ENCODE peak calls at places on chromosomes 12 and 14, in eight cellular contexts. One of them, this sample, is unnamed.
A peak's percentile ranks its signal among the peaks of the same experiment; 100 is the strongest.

GRCh38 chr12:95118138-95118787 is 44.8 kb upstream of the NR2C1 start:
- DNase-seq in A549: peak; percentile 57
- DNase-seq in GM20000: no peak
- DNase-seq in choroid plexus epithelial cell: peak; percentile 69
- DNase-seq in neural crest cell: no peak
- DNase-seq in AG10803: peak; percentile 92
- DNase-seq in GM10248: no peak
- DNase-seq in glutamatergic neuron: no peak
- DNase-seq in this sample: no peak

GRCh38 chr12:94186461-94187237 is 38.3 kb downstream of the PLXNC1 start:
- DNase-seq in GM10248: no peak
- DNase-seq in AG10803: peak; percentile 60
- DNase-seq in neural crest cell: peak; percentile 76
- DNase-seq in GM20000: no peak
- DNase-seq in A549: no peak
- DNase-seq in glutamatergic neuron: peak; percentile 91
- DNase-seq in choroid plexus epithelial cell: peak; percentile 76
- DNase-seq in this sample: peak; percentile 93

GRCh38 chr12:52132754-52133161 is 53.3 kb downstream of the SMIM41 start:
- DNase-seq in neural crest cell: no peak
- DNase-seq in AG10803: peak; percentile 76
- DNase-seq in GM10248: no peak
- DNase-seq in glutamatergic neuron: no peak
- DNase-seq in GM20000: no peak
- DNase-seq in A549: no peak
- DNase-seq in choroid plexus epithelial cell: no peak
- DNase-seq in this sample: no peak

GRCh38 chr12:127194176-127194575 is 1072.8 kb upstream of the TMEM132C start:
- DNase-seq in GM10248: no peak
- DNase-seq in neural crest cell: no peak
- DNase-seq in glutamatergic neuron: no peak
- DNase-seq in GM20000: no peak
- DNase-seq in AG10803: no peak
- DNase-seq in choroid plexus epithelial cell: no peak
- DNase-seq in A549: no peak
- DNase-seq in this sample: no peak

GRCh38 chr12:59403259-59403932 is 192.4 kb upstream of the SLC16A7 start:
- DNase-seq in GM10248: peak; percentile 9
- DNase-seq in AG10803: peak; percentile 85
- DNase-seq in A549: peak; percentile 1
- DNase-seq in neural crest cell: peak; percentile 48
- DNase-seq in choroid plexus epithelial cell: peak; percentile 83
- DNase-seq in glutamatergic neuron: peak; percentile 35
- DNase-seq in GM20000: peak; percentile 28
- DNase-seq in this sample: peak; percentile 48

GRCh38 chr12:102694913-102695312 is 214.6 kb upstream of the IGF1 start:
- DNase-seq in GM10248: no peak
- DNase-seq in neural crest cell: no peak
- DNase-seq in A549: no peak
- DNase-seq in AG10803: no peak
- DNase-seq in glutamatergic neuron: no peak
- DNase-seq in choroid plexus epithelial cell: no peak
- DNase-seq in GM20000: no peak
- DNase-seq in this sample: no peak

GRCh38 chr14:23327947-23328744 is 6.9 kb downstream of the PABPN1 start:
- DNase-seq in A549: peak; percentile 85
- DNase-seq in GM20000: peak; percentile 83
- DNase-seq in GM10248: peak; percentile 84
- DNase-seq in AG10803: peak; percentile 75
- DNase-seq in choroid plexus epithelial cell: peak; percentile 88
- DNase-seq in neural crest cell: peak; percentile 68
- DNase-seq in glutamatergic neuron: peak; percentile 66
- DNase-seq in this sample: peak; percentile 72

GRCh38 chr14:69684461-69685183 is 73.2 kb downstream of the SUSD6 start:
- DNase-seq in GM20000: no peak
- DNase-seq in AG10803: no peak
- DNase-seq in GM10248: no peak
- DNase-seq in neural crest cell: no peak
- DNase-seq in choroid plexus epithelial cell: no peak
- DNase-seq in glutamatergic neuron: no peak
- DNase-seq in A549: no peak
- DNase-seq in this sample: no peak

GRCh38 chr12:34291426-34291901 is 269.2 kb downstream of the ALG10 start:
- DNase-seq in choroid plexus epithelial cell: no peak
- DNase-seq in neural crest cell: no peak
- DNase-seq in AG10803: no peak
- DNase-seq in GM10248: no peak
- DNase-seq in GM20000: no peak
- DNase-seq in glutamatergic neuron: no peak
- DNase-seq in A549: no peak
- DNase-seq in this sample: no peak

GRCh38 chr14:34985740-34986139 is 2.9 kb downstream of the SRP54 start:
- DNase-seq in GM20000: no peak
- DNase-seq in A549: no peak
- DNase-seq in choroid plexus epithelial cell: no peak
- DNase-seq in GM10248: no peak
- DNase-seq in AG10803: no peak
- DNase-seq in glutamatergic neuron: no peak
- DNase-seq in neural crest cell: no peak
- DNase-seq in this sample: no peak

GRCh38 chr14:104091061-104091926 is 5.8 kb downstream of the ASPG start:
- DNase-seq in glutamatergic neuron: peak; percentile 22
- DNase-seq in neural crest cell: no peak
- DNase-seq in choroid plexus epithelial cell: no peak
- DNase-seq in GM10248: no peak
- DNase-seq in GM20000: no peak
- DNase-seq in A549: no peak
- DNase-seq in AG10803: no peak
- DNase-seq in this sample: no peak

GRCh38 chr14:96120392-96120791 is 81.2 kb downstream of the C14orf132 start:
- DNase-seq in A549: no peak
- DNase-seq in choroid plexus epithelial cell: no peak
- DNase-seq in neural crest cell: no peak
- DNase-seq in GM20000: no peak
- DNase-seq in glutamatergic neuron: no peak
- DNase-seq in AG10803: no peak
- DNase-seq in GM10248: no peak
- DNase-seq in this sample: no peak

GRCh38 chr14:54486685-54487084 is 2.1 kb downstream of the GMFB start:
- DNase-seq in GM20000: no peak
- DNase-seq in glutamatergic neuron: no peak
- DNase-seq in neural crest cell: no peak
- DNase-seq in GM10248: no peak
- DNase-seq in A549: no peak
- DNase-seq in AG10803: no peak
- DNase-seq in choroid plexus epithelial cell: no peak
- DNase-seq in this sample: no peak

GRCh38 chr12:11882301-11883019 is 188.3 kb upstream of the BCL2L14 start:
- DNase-seq in GM20000: no peak
- DNase-seq in neural crest cell: no peak
- DNase-seq in choroid plexus epithelial cell: no peak
- DNase-seq in GM10248: no peak
- DNase-seq in AG10803: no peak
- DNase-seq in glutamatergic neuron: no peak
- DNase-seq in A549: no peak
- DNase-seq in this sample: no peak

GRCh38 chr14:22427771-22428228 is 161.2 kb downstream of the DAD1 start:
- DNase-seq in A549: peak; percentile 13
- DNase-seq in AG10803: peak; percentile 63
- DNase-seq in GM20000: no peak
- DNase-seq in GM10248: no peak
- DNase-seq in glutamatergic neuron: no peak
- DNase-seq in neural crest cell: peak; percentile 11
- DNase-seq in choroid plexus epithelial cell: peak; percentile 83
- DNase-seq in this sample: no peak

GRCh38 chr14:100212476-100213333 is 26.2 kb upstream of the YY1 start:
- DNase-seq in GM20000: peak; percentile 32
- DNase-seq in glutamatergic neuron: no peak
- DNase-seq in neural crest cell: no peak
- DNase-seq in choroid plexus epithelial cell: no peak
- DNase-seq in A549: no peak
- DNase-seq in GM10248: no peak
- DNase-seq in AG10803: no peak
- DNase-seq in this sample: no peak

GRCh38 chr12:75511116-75512048 is at the start of gene KRR1:
- DNase-seq in glutamatergic neuron: peak; percentile 81
- DNase-seq in choroid plexus epithelial cell: peak; percentile 100
- DNase-seq in neural crest cell: peak; percentile 77
- DNase-seq in GM10248: peak; percentile 76
- DNase-seq in AG10803: peak; percentile 99
- DNase-seq in GM20000: peak; percentile 78
- DNase-seq in A549: peak; percentile 84
- DNase-seq in this sample: peak; percentile 81

GRCh38 chr12:29691146-29691854 is 92.4 kb downstream of the TMTC1 start:
- DNase-seq in GM10248: no peak
- DNase-seq in GM20000: no peak
- DNase-seq in glutamatergic neuron: no peak
- DNase-seq in choroid plexus epithelial cell: no peak
- DNase-seq in AG10803: no peak
- DNase-seq in neural crest cell: no peak
- DNase-seq in A549: no peak
- DNase-seq in this sample: no peak

GRCh38 chr12:23126794-23127193 is 501.8 kb downstream of the ETNK1 start:
- DNase-seq in GM10248: no peak
- DNase-seq in GM20000: no peak
- DNase-seq in AG10803: no peak
- DNase-seq in A549: no peak
- DNase-seq in neural crest cell: no peak
- DNase-seq in glutamatergic neuron: no peak
- DNase-seq in choroid plexus epithelial cell: no peak
- DNase-seq in this sample: no peak

GRCh38 chr12:90921536-90921935 is 33.4 kb downstream of the CCER1 start:
- DNase-seq in GM10248: no peak
- DNase-seq in glutamatergic neuron: no peak
- DNase-seq in choroid plexus epithelial cell: no peak
- DNase-seq in A549: no peak
- DNase-seq in neural crest cell: no peak
- DNase-seq in GM20000: no peak
- DNase-seq in AG10803: no peak
- DNase-seq in this sample: no peak
- TF ChIP-seq CTCF in GM10248: no peak
- TF ChIP-seq CTCF in glutamatergic neuron: no peak
- TF ChIP-seq CTCF in choroid plexus epithelial cell: no peak
- TF ChIP-seq CTCF in A549: no peak
- TF ChIP-seq CTCF in neural crest cell: no peak
- TF ChIP-seq CTCF in GM20000: no peak
- TF ChIP-seq CTCF in AG10803: no peak
- TF ChIP-seq CTCF in this sample: no peak

DNA sequence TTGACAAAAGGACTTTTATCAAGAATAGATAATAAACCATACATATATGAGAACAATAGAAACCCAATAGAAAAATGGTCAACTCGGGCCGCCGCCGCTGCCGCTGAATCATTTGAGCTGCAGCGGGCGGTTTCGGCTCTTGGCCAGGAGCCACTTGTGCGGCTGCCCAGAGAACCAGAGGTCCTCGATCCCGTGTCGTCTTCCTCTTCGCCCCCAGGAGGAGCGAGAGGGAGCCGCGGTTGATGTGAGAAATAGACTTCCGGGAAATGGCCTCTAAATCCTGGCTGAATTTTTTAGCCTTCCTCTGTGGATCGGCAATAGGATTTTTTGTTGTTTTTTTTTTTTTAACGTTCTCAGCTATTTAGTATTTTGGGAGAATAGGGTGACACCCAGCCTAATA is 44.8 kb downstream of the CPSF6 start:
- DNase-seq in AG10803: peak; percentile 68
- DNase-seq in A549: peak; percentile 38
- DNase-seq in choroid plexus epithelial cell: peak; percentile 83
- DNase-seq in glutamatergic neuron: peak; percentile 48
- DNase-seq in neural crest cell: peak; percentile 40
- DNase-seq in GM20000: peak; percentile 15
- DNase-seq in GM10248: peak; percentile 14
- DNase-seq in this sample: peak; percentile 51
- TF ChIP-seq CTCF in AG10803: peak; percentile 14
- TF ChIP-seq CTCF in A549: no peak
- TF ChIP-seq CTCF in choroid plexus epithelial cell: peak; percentile 30
- TF ChIP-seq CTCF in glutamatergic neuron: no peak
- TF ChIP-seq CTCF in neural crest cell: peak; percentile 44
- TF ChIP-seq CTCF in GM20000: no peak
- TF ChIP-seq CTCF in GM10248: no peak
- TF ChIP-seq CTCF in this sample: no peak

GRCh38 chr12:27732281-27732680 is 21.6 kb downstream of the MRPS35 start:
- DNase-seq in AG10803: no peak
- DNase-seq in GM20000: no peak
- DNase-seq in GM10248: no peak
- DNase-seq in choroid plexus epithelial cell: peak; percentile 22
- DNase-seq in neural crest cell: no peak
- DNase-seq in A549: peak; percentile 18
- DNase-seq in glutamatergic neuron: no peak
- DNase-seq in this sample: no peak
- TF ChIP-seq CTCF in AG10803: peak; percentile 38
- TF ChIP-seq CTCF in GM20000: no peak
- TF ChIP-seq CTCF in GM10248: peak; percentile 7
- TF ChIP-seq CTCF in choroid plexus epithelial cell: peak; percentile 57
- TF ChIP-seq CTCF in neural crest cell: peak; percentile 25
- TF ChIP-seq CTCF in A549: no peak
- TF ChIP-seq CTCF in glutamatergic neuron: no peak
- TF ChIP-seq CTCF in this sample: no peak

GRCh38 chr14:55603401-55603953 is 23.5 kb downstream of the KTN1 start:
- DNase-seq in A549: no peak
- DNase-seq in GM20000: no peak
- DNase-seq in glutamatergic neuron: no peak
- DNase-seq in choroid plexus epithelial cell: no peak
- DNase-seq in neural crest cell: no peak
- DNase-seq in AG10803: no peak
- DNase-seq in GM10248: no peak
- DNase-seq in this sample: no peak

GRCh38 chr14:55604467-55604866 is 24.5 kb downstream of the KTN1 start:
- DNase-seq in GM10248: no peak
- DNase-seq in glutamatergic neuron: no peak
- DNase-seq in A549: no peak
- DNase-seq in AG10803: no peak
- DNase-seq in choroid plexus epithelial cell: no peak
- DNase-seq in neural crest cell: no peak
- DNase-seq in GM20000: no peak
- DNase-seq in this sample: no peak

GRCh38 chr14:55607386-55607785 is 27.4 kb downstream of the KTN1 start:
- DNase-seq in choroid plexus epithelial cell: no peak
- DNase-seq in A549: no peak
- DNase-seq in GM10248: no peak
- DNase-seq in neural crest cell: no peak
- DNase-seq in GM20000: no peak
- DNase-seq in AG10803: no peak
- DNase-seq in glutamatergic neuron: no peak
- DNase-seq in this sample: no peak

GRCh38 chr14:55605793-55606192 is 25.8 kb downstream of the KTN1 start:
- DNase-seq in glutamatergic neuron: no peak
- DNase-seq in neural crest cell: no peak
- DNase-seq in A549: no peak
- DNase-seq in AG10803: peak; percentile 34
- DNase-seq in GM10248: no peak
- DNase-seq in choroid plexus epithelial cell: peak; percentile 65
- DNase-seq in GM20000: no peak
- DNase-seq in this sample: no peak

DNA sequence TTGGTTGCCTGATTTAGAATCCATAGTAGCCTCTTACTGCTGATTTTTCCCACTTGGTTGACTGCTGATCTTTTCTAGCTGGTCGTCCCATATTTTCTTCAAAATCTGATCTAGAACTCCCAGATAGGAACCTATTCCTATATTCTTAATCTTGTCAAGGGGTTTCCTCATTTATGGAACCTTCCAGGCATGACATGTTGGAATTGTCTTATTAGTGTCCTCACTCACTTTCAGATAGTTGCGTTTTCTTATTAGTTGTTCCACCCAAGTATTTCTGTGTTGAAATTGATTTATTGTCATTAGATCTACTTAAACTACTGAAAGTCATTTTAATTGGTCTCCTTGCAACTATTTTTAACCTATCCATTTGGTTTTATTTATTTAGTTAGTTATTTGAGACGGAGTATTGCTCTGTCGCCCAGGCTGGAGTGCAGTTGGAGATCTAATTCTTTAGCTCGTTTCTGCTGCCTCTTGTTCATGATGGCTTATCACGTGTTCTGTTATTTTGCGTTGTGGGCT is 25.0 kb downstream of the KTN1 start:
- DNase-seq in choroid plexus epithelial cell: no peak
- DNase-seq in neural crest cell: no peak
- DNase-seq in A549: no peak
- DNase-seq in GM20000: no peak
- DNase-seq in AG10803: no peak
- DNase-seq in GM10248: no peak
- DNase-seq in glutamatergic neuron: no peak
- DNase-seq in this sample: no peak
- TF ChIP-seq CTCF in choroid plexus epithelial cell: no peak
- TF ChIP-seq CTCF in neural crest cell: no peak
- TF ChIP-seq CTCF in A549: no peak
- TF ChIP-seq CTCF in GM20000: no peak
- TF ChIP-seq CTCF in AG10803: no peak
- TF ChIP-seq CTCF in GM10248: no peak
- TF ChIP-seq CTCF in glutamatergic neuron: no peak
- TF ChIP-seq CTCF in this sample: no peak

This sample was measured in nephron progenitor cell.